ENCODE peak calls at places on chromosomes 5 and 9, in five cellular contexts. One of them, this sample, is unnamed.

GRCh38 chr5:139664727-139665351 is 16.7 kb downstream of the CXXC5 start:
- DNase-seq in NCI-H460: no peak
- DNase-seq in heart right ventricle: no peak
- DNase-seq in cardiac muscle cell: no peak
- DNase-seq in body of pancreas: peak; percentile 85
- DNase-seq in this sample: no peak

GRCh38 chr5:170697031-170697430 is 86.5 kb upstream of the GABRP start:
- DNase-seq in NCI-H460: no peak
- DNase-seq in heart right ventricle: no peak
- DNase-seq in cardiac muscle cell: no peak
- DNase-seq in body of pancreas: no peak
- DNase-seq in this sample: no peak

GRCh38 chr9:95936579-95937075 is 61.1 kb downstream of the ERCC6L2 start:
- DNase-seq in NCI-H460: no peak
- DNase-seq in heart right ventricle: no peak
- DNase-seq in cardiac muscle cell: no peak
- DNase-seq in body of pancreas: no peak
- DNase-seq in this sample: no peak

GRCh38 chr5:154355141-154355611 is 90.6 kb upstream of the SAP30L start:
- DNase-seq in NCI-H460: no peak
- DNase-seq in heart right ventricle: peak; percentile 42
- DNase-seq in cardiac muscle cell: peak; percentile 51
- DNase-seq in body of pancreas: no peak
- DNase-seq in this sample: no peak

GRCh38 chr9:95024097-95024671 is 293.3 kb downstream of the FANCC start:
- DNase-seq in NCI-H460: no peak
- DNase-seq in heart right ventricle: no peak
- DNase-seq in cardiac muscle cell: no peak
- DNase-seq in body of pancreas: peak; percentile 80
- DNase-seq in this sample: no peak

GRCh38 chr5:172140866-172141265 is 47.2 kb downstream of the STK10 start:
- DNase-seq in NCI-H460: no peak
- DNase-seq in heart right ventricle: no peak
- DNase-seq in cardiac muscle cell: no peak
- DNase-seq in body of pancreas: no peak
- DNase-seq in this sample: no peak

GRCh38 chr5:5134107-5134506 is 6.0 kb upstream of the ADAMTS16 start:
- DNase-seq in NCI-H460: no peak
- DNase-seq in heart right ventricle: no peak
- DNase-seq in cardiac muscle cell: no peak
- DNase-seq in body of pancreas: no peak
- DNase-seq in this sample: no peak

GRCh38 chr9:4117835-4118610 is 181.8 kb downstream of the GLIS3 start:
- DNase-seq in NCI-H460: no peak
- DNase-seq in heart right ventricle: no peak
- DNase-seq in cardiac muscle cell: no peak
- DNase-seq in body of pancreas: no peak
- DNase-seq in this sample: no peak

GRCh38 chr9:36729902-36730301 is 157.2 kb downstream of the MELK start:
- DNase-seq in NCI-H460: no peak
- DNase-seq in heart right ventricle: no peak
- DNase-seq in cardiac muscle cell: no peak
- DNase-seq in body of pancreas: no peak
- DNase-seq in this sample: no peak

GRCh38 chr5:64040496-64040895 is 78.3 kb upstream of the HTR1A start:
- DNase-seq in NCI-H460: no peak
- DNase-seq in heart right ventricle: no peak
- DNase-seq in cardiac muscle cell: no peak
- DNase-seq in body of pancreas: no peak
- DNase-seq in this sample: no peak

GRCh38 chr9:133769511-133770075 is 31.4 kb upstream of the SARDH start:
- DNase-seq in NCI-H460: no peak
- DNase-seq in heart right ventricle: peak; percentile 3
- DNase-seq in cardiac muscle cell: no peak
- DNase-seq in body of pancreas: peak; percentile 18
- DNase-seq in this sample: no peak

GRCh38 chr9:5336683-5337082 is 3.0 kb downstream of the RLN1 start:
- DNase-seq in NCI-H460: no peak
- DNase-seq in heart right ventricle: no peak
- DNase-seq in cardiac muscle cell: no peak
- DNase-seq in body of pancreas: no peak
- DNase-seq in this sample: no peak

GRCh38 chr5:143218563-143219170 is 184.8 kb downstream of the NR3C1 start:
- DNase-seq in NCI-H460: no peak
- DNase-seq in heart right ventricle: no peak
- DNase-seq in cardiac muscle cell: no peak
- DNase-seq in body of pancreas: no peak
- DNase-seq in this sample: no peak

GRCh38 chr9:17470449-17470848 is 108.4 kb upstream of the SH3GL2 start:
- DNase-seq in NCI-H460: no peak
- DNase-seq in heart right ventricle: no peak
- DNase-seq in cardiac muscle cell: no peak
- DNase-seq in body of pancreas: no peak
- DNase-seq in this sample: no peak

GRCh38 chr9:109498195-109499060 is at the start of gene PTPN3:
- DNase-seq in NCI-H460: no peak
- DNase-seq in heart right ventricle: no peak
- DNase-seq in cardiac muscle cell: no peak
- DNase-seq in body of pancreas: peak; percentile 44
- DNase-seq in this sample: no peak

GRCh38 chr9:122347348-122348287 is 23.2 kb upstream of the PTGS1 start:
- DNase-seq in NCI-H460: no peak
- DNase-seq in heart right ventricle: no peak
- DNase-seq in cardiac muscle cell: peak; percentile 60
- DNase-seq in body of pancreas: no peak
- DNase-seq in this sample: no peak

GRCh38 chr9:88521308-88521707 is 13.7 kb upstream of the NXNL2 start:
- DNase-seq in NCI-H460: no peak
- DNase-seq in heart right ventricle: no peak
- DNase-seq in cardiac muscle cell: no peak
- DNase-seq in body of pancreas: no peak
- DNase-seq in this sample: no peak

GRCh38 chr5:178333821-178334481 is 101.3 kb upstream of the PHYKPL start:
- DNase-seq in NCI-H460: no peak
- DNase-seq in heart right ventricle: no peak
- DNase-seq in cardiac muscle cell: no peak
- DNase-seq in body of pancreas: peak; percentile 2
- DNase-seq in this sample: no peak

GRCh38 chr9:79686381-79687130 is 114.8 kb downstream of the TLE4 start:
- DNase-seq in NCI-H460: no peak
- DNase-seq in heart right ventricle: no peak
- DNase-seq in cardiac muscle cell: peak; percentile 83
- DNase-seq in body of pancreas: no peak
- DNase-seq in this sample: no peak

GRCh38 chr9:129697956-129698757 is 32.7 kb downstream of the PRRX2 start:
- DNase-seq in NCI-H460: no peak
- DNase-seq in heart right ventricle: peak; percentile 43
- DNase-seq in cardiac muscle cell: peak; percentile 20
- DNase-seq in body of pancreas: peak; percentile 23
- DNase-seq in this sample: no peak

GRCh38 chr5:125043781-125044391 is 297.4 kb upstream of the ZNF608 start:
- DNase-seq in NCI-H460: no peak
- DNase-seq in heart right ventricle: peak; percentile 81
- DNase-seq in cardiac muscle cell: peak; percentile 70
- DNase-seq in body of pancreas: peak; percentile 89
- DNase-seq in this sample: peak; percentile 32

GRCh38 chr5:53069626-53070025 is 39.9 kb downstream of the MOCS2 start:
- DNase-seq in NCI-H460: no peak
- DNase-seq in heart right ventricle: no peak
- DNase-seq in cardiac muscle cell: peak; percentile 81
- DNase-seq in body of pancreas: no peak
- DNase-seq in this sample: no peak

GRCh38 chr5:155025890-155026289 is 12.3 kb downstream of the KIF4B start:
- DNase-seq in NCI-H460: no peak
- DNase-seq in heart right ventricle: no peak
- DNase-seq in cardiac muscle cell: no peak
- DNase-seq in body of pancreas: no peak
- DNase-seq in this sample: no peak

GRCh38 chr5:132497488-132497997 is 7.0 kb upstream of the IRF1 start:
- DNase-seq in NCI-H460: no peak
- DNase-seq in heart right ventricle: peak; percentile 81
- DNase-seq in cardiac muscle cell: peak; percentile 97
- DNase-seq in body of pancreas: peak; percentile 83
- DNase-seq in this sample: no peak

GRCh38 chr5:38726279-38726678 is 119.5 kb upstream of the OSMR start:
- DNase-seq in NCI-H460: no peak
- DNase-seq in heart right ventricle: no peak
- DNase-seq in cardiac muscle cell: no peak
- DNase-seq in body of pancreas: no peak
- DNase-seq in this sample: no peak

GRCh38 chr9:107674937-107675277 is 185.3 kb upstream of the KLF4 start:
- DNase-seq in NCI-H460: no peak
- DNase-seq in heart right ventricle: no peak
- DNase-seq in cardiac muscle cell: peak; percentile 6
- DNase-seq in body of pancreas: no peak
- DNase-seq in this sample: no peak

GRCh38 chr9:6955251-6955921 is 197.6 kb downstream of the KDM4C start:
- DNase-seq in NCI-H460: no peak
- DNase-seq in heart right ventricle: no peak
- DNase-seq in cardiac muscle cell: peak; percentile 74
- DNase-seq in body of pancreas: no peak
- DNase-seq in this sample: peak; percentile 90

GRCh38 chr5:29079771-29080170 is 2041.4 kb upstream of the CDH9 start:
- DNase-seq in NCI-H460: no peak
- DNase-seq in heart right ventricle: no peak
- DNase-seq in cardiac muscle cell: no peak
- DNase-seq in body of pancreas: no peak
- DNase-seq in this sample: no peak

GRCh38 chr9:91395553-91396470 is 27.8 kb downstream of the NFIL3 start:
- DNase-seq in NCI-H460: no peak
- DNase-seq in heart right ventricle: no peak
- DNase-seq in cardiac muscle cell: peak; percentile 89
- DNase-seq in body of pancreas: no peak
- DNase-seq in this sample: no peak

GRCh38 chr5:74016373-74016772 is 390.4 kb downstream of the ARHGEF28 start:
- DNase-seq in NCI-H460: peak; percentile 5
- DNase-seq in heart right ventricle: no peak
- DNase-seq in cardiac muscle cell: no peak
- DNase-seq in body of pancreas: no peak
- DNase-seq in this sample: no peak